ENCODE peak calls at places on chromosomes 4 and X, in eight cellular contexts. Z is HepG2, K is endodermal cell, W is psoas muscle, N is right atrium auricular region, C is mammary epithelial cell, X is body of pancreas, U is OCI-LY7. D is an unnamed sample. For H3K4me1, the result is how much of the 10 kb centered on the place peaks cover.

GRCh38 chrX:69317721-69318120 is 152.5 kb upstream of the PJA1 start:
- DNase-seq in Z (no peak), K (peak), W (no peak), C (no peak), U (no peak), X (no peak), N (peak), D (no peak)

GRCh38 chr4:185255868-185256267 is 46.5 kb downstream of the SNX25 start:
- DNase-seq in N (no peak), Z (no peak), X (no peak), W (no peak), C (no peak), K (no peak), U (no peak), D (no peak)

GRCh38 chrX:9995855-9996339 is 28.7 kb downstream of the CLDN34 start:
- DNase-seq in N (peak), U (peak), K (peak), C (peak), Z (peak), X (peak), W (peak), D (peak)

GRCh38 chr4:46818604-46819003 is 90.4 kb downstream of the COX7B2 start:
- DNase-seq in C (no peak), N (no peak), Z (no peak), K (no peak), U (no peak), W (no peak), X (no peak), D (no peak)

GRCh38 chr4:176261018-176261417 is 8.0 kb downstream of the ASB5 start:
- DNase-seq in C (no peak), W (no peak), K (no peak), N (no peak), U (no peak), Z (no peak), X (no peak), D (no peak)

GRCh38 chr4:118974758-118975157 is 86.1 kb downstream of the SYNPO2 start:
- DNase-seq in X (no peak), W (no peak), K (no peak), U (no peak), N (no peak), Z (no peak), C (peak), D (no peak)

GRCh38 chrX:47191806-47192401 is 1.7 kb upstream of the UBA1 start:
- DNase-seq in X (no peak), N (no peak), K (no peak), C (no peak), U (peak), W (peak), Z (no peak), D (no peak)

GRCh38 chr4:153933851-153934688 is 145.2 kb upstream of the SFRP2 start:
- DNase-seq in Z (no peak), N (no peak), U (no peak), X (peak), C (no peak), K (no peak), W (peak), D (no peak)

GRCh38 chrX:119826399-119826959 is 26.3 kb downstream of the UPF3B start:
- DNase-seq in Z (peak), X (no peak), K (no peak), C (peak), W (no peak), N (no peak), U (no peak), D (no peak)

GRCh38 chrX:104987063-104987462 is 233.4 kb downstream of the TEX13A start:
- DNase-seq in W (no peak), C (peak), K (no peak), Z (no peak), N (no peak), U (no peak), X (no peak), D (no peak)

GRCh38 chr4:148061795-148062194 is 329.9 kb downstream of the ARHGAP10 start:
- DNase-seq in N (no peak), W (no peak), X (no peak), Z (no peak), C (no peak), U (no peak), K (peak), D (no peak)

GRCh38 chrX:4151798-4152197 is 438.3 kb upstream of the PRKX start:
- DNase-seq in X (no peak), Z (no peak), N (no peak), W (no peak), C (no peak), K (no peak), U (no peak), D (no peak)

GRCh38 chr4:122163767-122164166 is 11.6 kb downstream of the BLTP1 start:
- DNase-seq in K (no peak), W (no peak), U (no peak), N (no peak), X (no peak), C (no peak), Z (no peak), D (no peak)

GRCh38 chrX:38717871-38718270 is 83.4 kb upstream of the MID1IP1 start:
- DNase-seq in W (no peak), N (no peak), K (peak), C (peak), Z (peak), U (peak), X (peak), D (no peak)

GRCh38 chrX:110987292-110987691 is 108.7 kb upstream of the PAK3 start:
- DNase-seq in X (no peak), U (no peak), W (no peak), N (no peak), C (no peak), K (peak), Z (no peak), D (no peak)

GRCh38 chr4:40843696-40844095 is 93.9 kb downstream of the NSUN7 start:
- DNase-seq in Z (no peak), C (no peak), K (peak), U (peak), X (no peak), W (no peak), N (no peak), D (no peak)

GRCh38 chrX:152810403-152810802 is 20.2 kb downstream of the CETN2 start:
- DNase-seq in N (no peak), K (no peak), W (no peak), X (no peak), C (peak), Z (no peak), U (no peak), D (no peak)

GRCh38 chrX:123869488-123869887 is 9.6 kb downstream of the XIAP start:
- DNase-seq in W (no peak), K (no peak), C (peak), Z (no peak), X (no peak), U (no peak), N (no peak), D (no peak)

GRCh38 chr4:168390041-168390440 is 71.5 kb upstream of the DDX60 start:
- DNase-seq in U (no peak), N (no peak), C (no peak), W (no peak), X (no peak), Z (no peak), K (no peak), D (no peak)

GRCh38 chr4:103424853-103425252 is 226.7 kb upstream of the CENPE start:
- DNase-seq in U (no peak), W (no peak), Z (peak), N (no peak), K (no peak), X (peak), C (no peak), D (no peak)

GRCh38 chrX:126165721-126166401 is at the start of gene DCAF12L2:
- DNase-seq in C (no peak), K (peak), U (no peak), N (no peak), X (no peak), Z (no peak), W (peak), D (peak)

GRCh38 chrX:129961180-129962083 is 21.0 kb upstream of the BCORL1 start:
- DNase-seq in X (peak), U (peak), W (peak), N (no peak), C (peak), K (peak), Z (peak), D (peak)

GRCh38 chr4:176193898-176194297 is 1.5 kb downstream of the SPATA4 start:
- DNase-seq in U (no peak), K (no peak), N (no peak), C (peak), W (no peak), Z (no peak), X (no peak), D (no peak)

GRCh38 chr4:144421839-144422565 is 224.0 kb upstream of the HHIP start:
- DNase-seq in K (no peak), U (no peak), Z (no peak), W (no peak), N (no peak), C (peak), X (no peak), D (no peak)

GRCh38 chr4:129095811-129096454 is at the start of gene C4orf33:
- DNase-seq in Z (peak), X (peak), C (peak), U (peak), K (peak), N (peak), W (peak), D (peak)

GRCh38 chr4:37653601-37654000 is 32.6 kb downstream of the RELL1 start:
- DNase-seq in C (peak), W (no peak), K (peak), X (no peak), U (no peak), N (no peak), Z (no peak), D (no peak)

GRCh38 chr4:7812921-7813320 is 126.7 kb downstream of the AFAP1 start:
- DNase-seq in W (no peak), Z (no peak), X (no peak), N (no peak), U (no peak), C (no peak), K (no peak), D (no peak)

GRCh38 chr4:7811536-7812190 is 128.0 kb downstream of the AFAP1 start:
- DNase-seq in K (no peak), C (peak), U (no peak), W (peak), X (no peak), Z (no peak), N (peak), D (peak)

GRCh38 chr4:7812191-7812860 is 127.3 kb downstream of the AFAP1 start:
- DNase-seq in U (no peak), X (no peak), Z (no peak), C (no peak), W (no peak), N (no peak), K (no peak), D (no peak)

GRCh38 chr4:7808752-7809151 is 130.9 kb downstream of the AFAP1 start:
- DNase-seq in W (no peak), Z (no peak), X (no peak), N (peak), U (no peak), K (no peak), C (peak), D (no peak)

GRCh38 chr4:7810792-7811535 is 128.7 kb downstream of the AFAP1 start:
- DNase-seq in U (no peak), K (no peak), C (no peak), X (no peak), N (no peak), Z (no peak), W (no peak), D (no peak)
- H3K4me1 ChIP-seq in U (under half), K (under half), C (under half), X (under half), N (half or more), Z (half or more), W (under half), D (half or more)

GRCh38 chr4:2795558-2796260 is 2.8 kb downstream of the SH3BP2 start:
- DNase-seq in U (no peak), C (no peak), N (no peak), W (peak), K (peak), Z (no peak), X (no peak), D (no peak)
- H3K4me1 ChIP-seq in U (under half), C (under half), N (half or more), W (under half), K (under half), Z (half or more), X (half or more), D (half or more)

GRCh38 chr4:114601304-114602052 is 2.9 kb downstream of the UGT8 start:
- DNase-seq in W (no peak), K (no peak), X (no peak), U (peak), C (no peak), Z (no peak), N (no peak), D (no peak)
- H3K4me1 ChIP-seq in W (under half), K (under half), X (under half), U (half or more), C (under half), Z (under half), N (under half), D (under half)

GRCh38 chr4:7285244-7286122 is 93.1 kb downstream of the SORCS2 start:
- DNase-seq in X (no peak), N (no peak), W (no peak), K (no peak), U (no peak), C (no peak), Z (no peak), D (no peak)
- H3K4me1 ChIP-seq in X (under half), N (under half), W (under half), K (under half), U (under half), C (under half), Z (under half), D (under half)